ENCODE peak calls at places on chromosomes 5 and 9, in nine cellular contexts. C, E, S, B, A, V, W, G and F are unnamed samples.

GRCh38 chr5:126816649-126817048 is 39.7 kb downstream of the LMNB1 start:
- DNase-seq in C (no peak), E (no peak), S (no peak), B (no peak), A (no peak), V (no peak), W (no peak), G (no peak), F (no peak)

GRCh38 chr5:131640043-131640856 is 5.2 kb upstream of the RAPGEF6 start:
- DNase-seq in C (no peak), E (peak; percentile 72), S (peak; percentile 62), B (no peak), A (peak; percentile 83), V (no peak), W (no peak), G (no peak), F (no peak)

GRCh38 chr5:10724799-10725507 is 36.1 kb downstream of the DAP start:
- DNase-seq in C (peak; percentile 60), E (peak; percentile 91), S (peak; percentile 93), B (peak; percentile 63), A (peak; percentile 80), V (no peak), W (no peak), G (peak; percentile 86), F (no peak)

GRCh38 chr5:54515634-54516033 is 1.9 kb upstream of the SNX18 start:
- DNase-seq in C (no peak), E (no peak), S (no peak), B (no peak), A (no peak), V (no peak), W (no peak), G (no peak), F (no peak)

GRCh38 chr5:61701877-61702602 is 370.0 kb downstream of the ZSWIM6 start:
- DNase-seq in C (no peak), E (no peak), S (no peak), B (no peak), A (no peak), V (no peak), W (no peak), G (no peak), F (no peak)

GRCh38 chr5:69512740-69513260 is 20.2 kb downstream of the OCLN start:
- DNase-seq in C (no peak), E (peak; percentile 76), S (peak; percentile 93), B (no peak), A (peak; percentile 82), V (no peak), W (no peak), G (no peak), F (no peak)

GRCh38 chr5:107580902-107581823 is 89.6 kb downstream of the EFNA5 start:
- DNase-seq in C (no peak), E (peak; percentile 38), S (no peak), B (no peak), A (no peak), V (no peak), W (no peak), G (no peak), F (no peak)

GRCh38 chr5:168908207-168908606 is 329.0 kb upstream of the PANK3 start:
- DNase-seq in C (no peak), E (peak; percentile 54), S (no peak), B (no peak), A (peak; percentile 20), V (no peak), W (no peak), G (no peak), F (no peak)

GRCh38 chr9:87657190-87657589 is 68.7 kb upstream of the CTSL start:
- DNase-seq in C (no peak), E (peak; percentile 36), S (no peak), B (no peak), A (no peak), V (no peak), W (peak; percentile 51), G (no peak), F (no peak)

GRCh38 chr9:87659534-87660419 is 66.1 kb upstream of the CTSL start:
- DNase-seq in C (no peak), E (no peak), S (no peak), B (no peak), A (no peak), V (no peak), W (no peak), G (no peak), F (no peak)

GRCh38 chr9:87655731-87656130 is 70.2 kb upstream of the CTSL start:
- DNase-seq in C (no peak), E (no peak), S (no peak), B (no peak), A (no peak), V (no peak), W (no peak), G (no peak), F (peak; percentile 42)

GRCh38 chr9:87657893-87658292 is 68.0 kb upstream of the CTSL start:
- DNase-seq in C (no peak), E (no peak), S (no peak), B (no peak), A (no peak), V (no peak), W (no peak), G (no peak), F (no peak)

GRCh38 chr9:87656485-87656884 is 69.4 kb upstream of the CTSL start:
- DNase-seq in C (no peak), E (peak; percentile 52), S (peak; percentile 56), B (peak; percentile 42), A (no peak), V (no peak), W (no peak), G (no peak), F (no peak)
- TF ChIP-seq CTCF in C (no peak), E (no peak), S (peak; percentile 32), B (no peak), A (no peak), V (no peak), W (no peak), G (no peak), F (peak; percentile 52)

GRCh38 chr5:150400020-150400326 is 12.7 kb downstream of the CD74 start:
- DNase-seq in C (no peak), E (no peak), S (no peak), B (no peak), A (no peak), V (no peak), W (no peak), G (no peak), F (no peak)

GRCh38 chr5:150400327-150401075 is 12.2 kb downstream of the CD74 start:
- DNase-seq in C (no peak), E (no peak), S (no peak), B (no peak), A (no peak), V (no peak), W (no peak), G (no peak), F (no peak)

GRCh38 chr5:150397749-150398431 is 14.8 kb downstream of the CD74 start:
- DNase-seq in C (no peak), E (no peak), S (no peak), B (no peak), A (no peak), V (no peak), W (no peak), G (no peak), F (no peak)

GRCh38 chr5:150399158-150400019 is 13.3 kb downstream of the CD74 start:
- DNase-seq in C (no peak), E (no peak), S (peak; percentile 58), B (no peak), A (no peak), V (no peak), W (no peak), G (no peak), F (no peak)

DNA sequence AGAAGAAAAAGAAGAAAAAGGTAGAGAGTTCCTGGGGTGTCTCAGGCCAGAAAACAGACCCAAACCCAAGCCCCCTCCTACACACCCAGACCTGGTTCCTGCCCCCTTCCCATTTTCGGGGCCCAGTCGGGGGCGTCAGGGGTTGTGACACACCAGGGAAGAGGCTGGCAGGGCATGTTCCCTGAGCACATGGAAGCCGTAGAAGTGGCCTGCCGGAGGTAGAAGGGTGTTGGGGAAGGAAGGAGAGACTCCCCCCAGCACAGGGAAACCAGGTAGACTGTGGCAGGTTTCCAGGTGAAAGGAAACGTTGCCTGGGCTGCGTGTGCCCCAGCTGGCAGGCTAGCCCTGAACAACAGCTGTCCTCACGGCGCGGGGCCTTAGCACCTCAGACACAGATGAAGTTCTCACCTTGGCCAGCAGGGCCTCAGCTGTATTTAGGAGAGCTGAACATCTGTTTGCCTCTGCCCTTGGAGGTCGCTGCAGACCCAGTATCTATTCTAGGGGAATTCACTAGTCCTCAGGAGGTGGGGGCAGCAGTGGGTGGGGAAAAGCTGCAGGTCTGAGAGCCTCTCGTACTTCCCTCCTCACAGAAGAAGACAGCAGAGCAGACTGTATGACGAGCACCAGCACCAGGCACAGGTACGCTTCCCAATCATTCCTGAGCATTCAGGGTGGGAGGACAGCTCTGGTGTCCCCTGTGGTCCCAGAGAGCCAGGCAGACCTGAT is 14.1 kb downstream of the CD74 start:
- DNase-seq in C (no peak), E (no peak), S (no peak), B (peak; percentile 50), A (no peak), V (no peak), W (no peak), G (no peak), F (no peak)
- TF ChIP-seq CTCF in C (peak; percentile 59), E (peak; percentile 32), S (peak; percentile 20), B (no peak), A (peak; percentile 21), V (no peak), W (peak; percentile 36), G (peak; percentile 54), F (no peak)

GRCh38 chr9:7982907-7983306 is 183.3 kb upstream of the DMAC1 start:
- DNase-seq in C (no peak), E (no peak), S (no peak), B (no peak), A (no peak), V (no peak), W (no peak), G (no peak), F (no peak)
- TF ChIP-seq CTCF in C (no peak), E (no peak), S (no peak), B (no peak), A (no peak), V (no peak), W (no peak), G (no peak), F (no peak)

GRCh38 chr9:119959846-119960545 is 590.8 kb upstream of the BRINP1 start:
- DNase-seq in C (no peak), E (no peak), S (no peak), B (no peak), A (no peak), V (no peak), W (no peak), G (no peak), F (no peak)

GRCh38 chr9:119963258-119963797 is 594.1 kb upstream of the BRINP1 start:
- DNase-seq in C (peak; percentile 20), E (peak; percentile 37), S (peak; percentile 78), B (no peak), A (no peak), V (peak; percentile 19), W (peak; percentile 32), G (no peak), F (no peak)

GRCh38 chr9:119963798-119964372 is 594.6 kb upstream of the BRINP1 start:
- DNase-seq in C (no peak), E (peak; percentile 75), S (peak; percentile 89), B (peak; percentile 25), A (peak; percentile 64), V (peak; percentile 58), W (peak; percentile 34), G (peak; percentile 46), F (peak; percentile 85)

DNA sequence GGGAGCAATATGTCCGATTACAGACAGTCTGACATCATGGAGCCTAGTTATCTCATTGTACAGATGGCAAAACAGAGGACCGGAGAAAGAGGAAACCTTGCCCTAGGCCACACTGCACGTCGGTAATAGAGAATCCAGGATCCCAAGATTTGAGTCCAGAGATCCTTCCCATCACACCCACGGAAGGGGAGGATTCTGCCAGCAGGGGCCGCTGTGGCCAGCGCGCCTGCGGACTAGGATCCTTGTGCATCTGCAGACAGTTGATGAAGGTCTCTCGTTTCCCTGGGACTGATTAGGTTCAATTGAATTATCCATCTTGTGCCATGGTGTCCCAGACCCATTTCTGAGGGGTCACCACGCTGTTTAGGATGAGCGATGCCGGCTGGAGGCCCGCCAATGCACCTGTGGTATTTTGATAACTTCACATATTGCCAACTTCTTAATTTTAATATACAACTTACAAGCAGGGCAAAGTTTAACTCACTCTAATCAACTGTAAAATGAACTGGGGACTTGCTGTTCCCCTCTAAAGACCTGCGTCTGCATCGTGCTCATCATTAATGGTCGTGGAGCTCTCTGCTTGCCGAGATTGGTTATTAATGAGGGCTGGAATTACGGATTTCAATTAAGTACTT is 592.7 kb upstream of the BRINP1 start:
- DNase-seq in C (peak; percentile 85), E (peak; percentile 34), S (peak; percentile 29), B (peak; percentile 63), A (peak; percentile 18), V (no peak), W (no peak), G (peak; percentile 14), F (no peak)
- TF ChIP-seq CTCF in C (peak; percentile 75), E (peak; percentile 77), S (peak; percentile 60), B (peak; percentile 44), A (peak; percentile 73), V (peak; percentile 20), W (peak; percentile 55), G (peak; percentile 52), F (peak; percentile 69)